ENCODE peak calls at places on chromosome 1, in five cellular contexts. G is H1, S is suprapubic skin, Y is SK-N-SH, K is sigmoid colon. D is an unnamed sample. For H3K36me3, the result is how much of the 10 kb centered on the place peaks cover.

GRCh38 chr1:40039245-40039756 is 1.2 kb upstream of the CAP1 start:
- DNase-seq in G (no peak), Y (no peak), S (no peak), K (peak), D (no peak)

GRCh38 chr1:2587860-2588571 is 1.4 kb downstream of the PRXL2B start:
- DNase-seq in K (no peak), S (no peak), G (no peak), Y (no peak), D (no peak)

GRCh38 chr1:246787781-246788513 is 63.7 kb downstream of the SCCPDH start:
- DNase-seq in G (no peak), Y (no peak), S (peak), K (no peak), D (no peak)

GRCh38 chr1:224785622-224786021 is 143.9 kb upstream of the DNAH14 start:
- DNase-seq in Y (no peak), K (no peak), S (no peak), G (no peak), D (no peak)

GRCh38 chr1:203797948-203798347 is 2.5 kb downstream of the ZBED6 start:
- DNase-seq in G (no peak), K (peak), S (no peak), Y (no peak), D (no peak)

GRCh38 chr1:15760520-15761211 is 2.1 kb downstream of the FBLIM1 start:
- DNase-seq in K (peak), Y (peak), G (no peak), S (no peak), D (no peak)

GRCh38 chr1:233657466-233657865 is 43.6 kb downstream of the KCNK1 start:
- DNase-seq in S (no peak), K (no peak), G (no peak), Y (no peak), D (no peak)

GRCh38 chr1:242425232-242425631 is 99.3 kb downstream of the PLD5 start:
- DNase-seq in K (no peak), G (no peak), S (no peak), Y (no peak), D (peak)

GRCh38 chr1:206631085-206631509 is 4.2 kb upstream of the DYRK3 start:
- DNase-seq in G (peak), Y (peak), S (no peak), K (peak), D (no peak)

GRCh38 chr1:201411292-201411691 is 10.2 kb downstream of the TNNI1 start:
- DNase-seq in G (no peak), K (no peak), S (no peak), Y (no peak), D (no peak)
- H3K36me3 ChIP-seq in G (under half), K (under half), S (under half), Y (under half), D (under half)

DNA sequence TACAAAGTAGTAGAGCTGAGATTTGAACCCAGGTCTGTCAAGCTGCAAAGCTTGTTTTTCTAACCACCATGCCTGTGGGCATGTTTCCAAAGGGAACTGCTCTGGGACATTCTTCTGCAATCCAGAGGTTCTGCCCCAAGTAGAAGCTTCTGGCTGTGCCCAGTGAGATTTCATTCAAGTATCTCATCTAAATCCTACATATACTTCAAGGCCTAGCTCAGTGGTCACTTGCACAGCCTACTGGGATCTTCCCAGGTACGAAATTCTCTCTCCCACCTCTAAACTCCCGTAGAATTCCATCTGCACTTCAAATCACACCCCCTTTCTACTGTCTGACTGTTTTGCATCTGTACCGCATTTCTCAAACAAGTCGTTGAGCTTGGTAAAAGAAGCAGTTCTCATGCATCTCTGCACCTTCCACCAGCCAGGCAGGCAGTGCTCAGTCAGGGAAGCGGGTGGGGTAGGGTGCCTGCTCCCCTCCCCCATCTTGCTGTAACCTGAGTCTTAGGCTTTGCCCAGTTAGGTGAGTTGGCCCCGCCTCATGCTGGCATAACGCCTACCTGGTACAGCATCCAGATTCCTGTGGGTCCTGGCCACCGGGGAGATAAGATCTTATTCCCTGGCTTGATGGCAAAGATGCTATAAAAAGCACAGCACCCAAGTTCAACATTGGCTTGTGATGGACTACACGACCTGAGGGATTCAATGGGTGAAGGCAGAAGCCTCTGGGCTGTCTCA is 13.5 kb downstream of the SLC9A1 start:
- DNase-seq in K (no peak), S (no peak), G (no peak), Y (no peak), D (no peak)
- TF ChIP-seq EP300 in K (no peak), S (no peak), G (no peak), Y (no peak), D (no peak)

GRCh38 chr1:11211461-11211860 is 22.3 kb downstream of the ANGPTL7 start:
- DNase-seq in G (no peak), S (no peak), Y (no peak), K (no peak), D (no peak)

GRCh38 chr1:11216074-11216473 is 26.9 kb downstream of the ANGPTL7 start:
- DNase-seq in Y (no peak), K (no peak), S (no peak), G (no peak), D (no peak)

GRCh38 chr1:11215018-11216005 is 26.2 kb downstream of the ANGPTL7 start:
- DNase-seq in S (no peak), G (no peak), K (no peak), Y (no peak), D (no peak)

GRCh38 chr1:11207898-11208611 is 18.9 kb downstream of the ANGPTL7 start:
- DNase-seq in G (no peak), Y (no peak), S (no peak), K (peak), D (no peak)

GRCh38 chr1:11211925-11212587 is 22.9 kb downstream of the ANGPTL7 start:
- DNase-seq in K (no peak), Y (no peak), S (no peak), G (no peak), D (no peak)
- H3K36me3 ChIP-seq in K (half or more), Y (half or more), S (half or more), G (under half), D (under half)

GRCh38 chr1:169485427-169486280 is at the start of gene SLC19A2:
- DNase-seq in K (peak), G (peak), Y (peak), S (peak), D (peak)
- TF ChIP-seq EP300 in K (peak), G (no peak), Y (no peak), S (peak), D (peak)

GRCh38 chr1:1220197-1220596 is 6.2 kb upstream of the TNFRSF4 start:
- DNase-seq in G (no peak), S (no peak), K (no peak), Y (no peak), D (no peak)
- H3K36me3 ChIP-seq in G (under half), S (half or more), K (half or more), Y (half or more), D (half or more)

GRCh38 chr1:236604218-236605029 is at the start of gene HEATR1:
- DNase-seq in S (peak), Y (peak), G (peak), K (peak), D (peak)
- TF ChIP-seq EP300 in S (no peak), Y (no peak), G (no peak), K (no peak), D (no peak)